ENCODE peak calls at places on chromosome 11, in five cellular contexts. One of them, this sample, is unnamed.

GRCh38 chr11:122241561-122241960 is 125.5 kb upstream of the BLID start:
- DNase-seq in EH: no peak
- DNase-seq in Caki2: no peak
- DNase-seq in activated CD4-positive, alpha-beta T cell treated with anti-CD3 and anti-CD28 coated beads for 48 hours: no peak
- DNase-seq in mammary epithelial cell: no peak
- DNase-seq in this sample: no peak

GRCh38 chr11:95884364-95884763 is 39.5 kb downstream of the MTMR2 start:
- DNase-seq in EH: peak
- DNase-seq in Caki2: peak
- DNase-seq in activated CD4-positive, alpha-beta T cell treated with anti-CD3 and anti-CD28 coated beads for 48 hours: no peak
- DNase-seq in mammary epithelial cell: peak
- DNase-seq in this sample: no peak

GRCh38 chr11:131580466-131580865 is 210.1 kb downstream of the NTM start:
- DNase-seq in EH: no peak
- DNase-seq in Caki2: no peak
- DNase-seq in activated CD4-positive, alpha-beta T cell treated with anti-CD3 and anti-CD28 coated beads for 48 hours: no peak
- DNase-seq in mammary epithelial cell: no peak
- DNase-seq in this sample: no peak

GRCh38 chr11:79366218-79366617 is 74.6 kb downstream of the TENM4 start:
- DNase-seq in EH: no peak
- DNase-seq in Caki2: no peak
- DNase-seq in activated CD4-positive, alpha-beta T cell treated with anti-CD3 and anti-CD28 coated beads for 48 hours: no peak
- DNase-seq in mammary epithelial cell: peak
- DNase-seq in this sample: no peak

GRCh38 chr11:110713469-110713776 is 1.2 kb upstream of the ARHGAP20 start:
- DNase-seq in EH: no peak
- DNase-seq in Caki2: no peak
- DNase-seq in activated CD4-positive, alpha-beta T cell treated with anti-CD3 and anti-CD28 coated beads for 48 hours: no peak
- DNase-seq in mammary epithelial cell: no peak
- DNase-seq in this sample: no peak

GRCh38 chr11:2780850-2781412 is 81.1 kb upstream of the KCNQ1OT1 start:
- DNase-seq in EH: no peak
- DNase-seq in Caki2: no peak
- DNase-seq in activated CD4-positive, alpha-beta T cell treated with anti-CD3 and anti-CD28 coated beads for 48 hours: peak
- DNase-seq in mammary epithelial cell: no peak
- DNase-seq in this sample: no peak

GRCh38 chr11:118696673-118697226 is 17.3 kb upstream of the TREH start:
- DNase-seq in EH: no peak
- DNase-seq in Caki2: no peak
- DNase-seq in activated CD4-positive, alpha-beta T cell treated with anti-CD3 and anti-CD28 coated beads for 48 hours: no peak
- DNase-seq in mammary epithelial cell: no peak
- DNase-seq in this sample: no peak

GRCh38 chr11:2803186-2804057 is 82.2 kb downstream of the CDKN1C start:
- DNase-seq in EH: no peak
- DNase-seq in Caki2: no peak
- DNase-seq in activated CD4-positive, alpha-beta T cell treated with anti-CD3 and anti-CD28 coated beads for 48 hours: peak
- DNase-seq in mammary epithelial cell: peak
- DNase-seq in this sample: no peak

GRCh38 chr11:122229078-122229477 is 113.1 kb upstream of the BLID start:
- DNase-seq in EH: peak
- DNase-seq in Caki2: no peak
- DNase-seq in activated CD4-positive, alpha-beta T cell treated with anti-CD3 and anti-CD28 coated beads for 48 hours: no peak
- DNase-seq in mammary epithelial cell: no peak
- DNase-seq in this sample: no peak

GRCh38 chr11:47257518-47258316 is at the start of gene NR1H3:
- DNase-seq in EH: peak
- DNase-seq in Caki2: no peak
- DNase-seq in activated CD4-positive, alpha-beta T cell treated with anti-CD3 and anti-CD28 coated beads for 48 hours: no peak
- DNase-seq in mammary epithelial cell: peak
- DNase-seq in this sample: peak